ENCODE peak calls at places on chromosome 7, in four cellular contexts. X is astrocyte of the spinal cord; C is activated naive CD8-positive, alpha-beta T cell treated with anti-CD3 and anti-CD28 coated beads for 36 hours; B is neural progenitor cell. R is an unnamed sample.

GRCh38 chr7:43071604-43072003 is 40.8 kb upstream of the HECW1 start:
- DNase-seq in C (peak), X (no peak), B (peak), R (peak)

GRCh38 chr7:103343758-103344452 is 662 bp downstream of the DNAJC2 start:
- DNase-seq in B (peak), X (peak), C (peak), R (peak)

GRCh38 chr7:38185395-38185920 is 7.4 kb downstream of the STARD3NL start:
- DNase-seq in X (no peak), C (no peak), B (peak), R (no peak)

GRCh38 chr7:32890010-32890552 is 1.5 kb downstream of the KBTBD2 start:
- DNase-seq in B (peak), X (peak), C (no peak), R (peak)

GRCh38 chr7:149422065-149422913 is 38.6 kb downstream of the ZNF777 start:
- DNase-seq in X (peak), B (peak), C (peak), R (peak)

GRCh38 chr7:32761451-32762320 is 129.9 kb downstream of the KBTBD2 start:
- DNase-seq in X (no peak), C (peak), B (peak), R (no peak)

GRCh38 chr7:150971242-150972048 is 6.7 kb downstream of the KCNH2 start:
- DNase-seq in C (no peak), X (no peak), B (peak), R (no peak)

GRCh38 chr7:132584796-132585494 is 8.7 kb upstream of the PLXNA4 start:
- DNase-seq in C (no peak), B (no peak), X (no peak), R (no peak)

GRCh38 chr7:136666110-136666509 is 202.3 kb upstream of the CHRM2 start:
- DNase-seq in B (no peak), X (no peak), C (no peak), R (no peak)

GRCh38 chr7:155975490-155975889 is 163.2 kb upstream of the SHH start:
- DNase-seq in C (no peak), X (no peak), B (no peak), R (no peak)